ENCODE peak calls at places on chromosomes 16 and 17, in five cellular contexts. One of them, this sample, is unnamed.

GRCh38 chr17:50189396-50190277 is 11.8 kb downstream of the COL1A1 start:
- DNase-seq in GM12878: no peak
- DNase-seq in GM12891: no peak
- DNase-seq in K562: no peak
- DNase-seq in H1: no peak
- DNase-seq in this sample: no peak

GRCh38 chr17:30429155-30429554 is 48.1 kb upstream of the GOSR1 start:
- DNase-seq in GM12878: no peak
- DNase-seq in GM12891: no peak
- DNase-seq in K562: no peak
- DNase-seq in H1: no peak
- DNase-seq in this sample: no peak

GRCh38 chr16:64092284-64092683 is 1029.6 kb downstream of the CDH11 start:
- DNase-seq in GM12878: no peak
- DNase-seq in GM12891: no peak
- DNase-seq in K562: no peak
- DNase-seq in H1: no peak
- DNase-seq in this sample: no peak

GRCh38 chr16:60059141-60059540 is 1325.0 kb upstream of the GOT2 start:
- DNase-seq in GM12878: no peak
- DNase-seq in GM12891: no peak
- DNase-seq in K562: no peak
- DNase-seq in H1: no peak
- DNase-seq in this sample: no peak

GRCh38 chr16:49528035-49528434 is 154.4 kb downstream of the C16orf78 start:
- DNase-seq in GM12878: no peak
- DNase-seq in GM12891: no peak
- DNase-seq in K562: no peak
- DNase-seq in H1: no peak
- DNase-seq in this sample: peak

GRCh38 chr16:51549836-51550235 is 398.8 kb upstream of the SALL1 start:
- DNase-seq in GM12878: no peak
- DNase-seq in GM12891: no peak
- DNase-seq in K562: no peak
- DNase-seq in H1: no peak
- DNase-seq in this sample: no peak

GRCh38 chr16:77212736-77213541 is 13.7 kb downstream of the SYCE1L start:
- DNase-seq in GM12878: no peak
- DNase-seq in GM12891: peak
- DNase-seq in K562: peak
- DNase-seq in H1: no peak
- DNase-seq in this sample: peak

GRCh38 chr16:31071861-31072260 is 2.2 kb downstream of the ZNF668 start:
- DNase-seq in GM12878: no peak
- DNase-seq in GM12891: no peak
- DNase-seq in K562: no peak
- DNase-seq in H1: no peak
- DNase-seq in this sample: no peak

GRCh38 chr16:50428742-50429141 is 60.0 kb upstream of the BRD7 start:
- DNase-seq in GM12878: no peak
- DNase-seq in GM12891: no peak
- DNase-seq in K562: no peak
- DNase-seq in H1: no peak
- DNase-seq in this sample: no peak

GRCh38 chr17:73030995-73031394 is 61.5 kb downstream of the SLC39A11 start:
- DNase-seq in GM12878: no peak
- DNase-seq in GM12891: no peak
- DNase-seq in K562: no peak
- DNase-seq in H1: no peak
- DNase-seq in this sample: no peak

GRCh38 chr17:76053230-76054111 is 18.8 kb downstream of the SRP68 start:
- DNase-seq in GM12878: no peak
- DNase-seq in GM12891: no peak
- DNase-seq in K562: no peak
- DNase-seq in H1: no peak
- DNase-seq in this sample: no peak

GRCh38 chr16:81443688-81444447 is 740 bp upstream of the CMIP start:
- DNase-seq in GM12878: no peak
- DNase-seq in GM12891: no peak
- DNase-seq in K562: no peak
- DNase-seq in H1: no peak
- DNase-seq in this sample: no peak

GRCh38 chr17:49832840-49833599 is 14.8 kb downstream of the TAC4 start:
- DNase-seq in GM12878: no peak
- DNase-seq in GM12891: no peak
- DNase-seq in K562: no peak
- DNase-seq in H1: no peak
- DNase-seq in this sample: no peak

GRCh38 chr16:70736454-70737376 is 50.9 kb upstream of the MTSS2 start:
- DNase-seq in GM12878: no peak
- DNase-seq in GM12891: no peak
- DNase-seq in K562: no peak
- DNase-seq in H1: no peak
- DNase-seq in this sample: no peak

GRCh38 chr17:32795339-32795979 is 81.5 kb downstream of the MYO1D start:
- DNase-seq in GM12878: no peak
- DNase-seq in GM12891: no peak
- DNase-seq in K562: no peak
- DNase-seq in H1: no peak
- DNase-seq in this sample: no peak

GRCh38 chr17:76826290-76827138 is 41.7 kb upstream of the MGAT5B start:
- DNase-seq in GM12878: no peak
- DNase-seq in GM12891: no peak
- DNase-seq in K562: no peak
- DNase-seq in H1: no peak
- DNase-seq in this sample: peak

GRCh38 chr16:10539256-10539655 is 41.1 kb downstream of the EMP2 start:
- DNase-seq in GM12878: no peak
- DNase-seq in GM12891: no peak
- DNase-seq in K562: no peak
- DNase-seq in H1: no peak
- DNase-seq in this sample: no peak

GRCh38 chr17:73420897-73421296 is 109.1 kb upstream of the CDC42EP4 start:
- DNase-seq in GM12878: no peak
- DNase-seq in GM12891: no peak
- DNase-seq in K562: peak
- DNase-seq in H1: no peak
- DNase-seq in this sample: peak

GRCh38 chr16:65037558-65037957 is 84.3 kb downstream of the CDH11 start:
- DNase-seq in GM12878: no peak
- DNase-seq in GM12891: no peak
- DNase-seq in K562: no peak
- DNase-seq in H1: no peak
- DNase-seq in this sample: no peak

GRCh38 chr16:24906901-24907300 is 61.1 kb downstream of the SLC5A11 start:
- DNase-seq in GM12878: no peak
- DNase-seq in GM12891: no peak
- DNase-seq in K562: no peak
- DNase-seq in H1: no peak
- DNase-seq in this sample: no peak

GRCh38 chr17:28549274-28550132 is 2.9 kb downstream of the UNC119 start:
- DNase-seq in GM12878: no peak
- DNase-seq in GM12891: no peak
- DNase-seq in K562: no peak
- DNase-seq in H1: no peak
- DNase-seq in this sample: no peak

GRCh38 chr17:72687941-72688340 is 404.5 kb downstream of the SLC39A11 start:
- DNase-seq in GM12878: no peak
- DNase-seq in GM12891: no peak
- DNase-seq in K562: no peak
- DNase-seq in H1: no peak
- DNase-seq in this sample: no peak

GRCh38 chr16:2979669-2980226 is 498 bp downstream of the PKMYT1 start:
- DNase-seq in GM12878: no peak
- DNase-seq in GM12891: no peak
- DNase-seq in K562: peak
- DNase-seq in H1: no peak
- DNase-seq in this sample: peak

GRCh38 chr17:61411114-61411943 is 11.7 kb downstream of the TBX2 start:
- DNase-seq in GM12878: no peak
- DNase-seq in GM12891: peak
- DNase-seq in K562: no peak
- DNase-seq in H1: no peak
- DNase-seq in this sample: peak

GRCh38 chr16:89323120-89323960 is 105.8 kb downstream of the ZNF778 start:
- DNase-seq in GM12878: no peak
- DNase-seq in GM12891: no peak
- DNase-seq in K562: no peak
- DNase-seq in H1: no peak
- DNase-seq in this sample: no peak

GRCh38 chr17:77098884-77099545 is 41.8 kb upstream of the SEC14L1 start:
- DNase-seq in GM12878: no peak
- DNase-seq in GM12891: no peak
- DNase-seq in K562: no peak
- DNase-seq in H1: no peak
- DNase-seq in this sample: no peak

GRCh38 chr16:83968483-83968865 is 430 bp downstream of the NECAB2 start:
- DNase-seq in GM12878: no peak
- DNase-seq in GM12891: no peak
- DNase-seq in K562: peak
- DNase-seq in H1: no peak
- DNase-seq in this sample: peak

GRCh38 chr17:7266784-7267183 is 4.5 kb upstream of the CLDN7 start:
- DNase-seq in GM12878: no peak
- DNase-seq in GM12891: no peak
- DNase-seq in K562: no peak
- DNase-seq in H1: no peak
- DNase-seq in this sample: no peak

GRCh38 chr17:43891851-43892671 is 15.3 kb downstream of the MPP2 start:
- DNase-seq in GM12878: no peak
- DNase-seq in GM12891: no peak
- DNase-seq in K562: no peak
- DNase-seq in H1: no peak
- DNase-seq in this sample: no peak

GRCh38 chr17:75830168-75831031 is 13.8 kb downstream of the UNC13D start:
- DNase-seq in GM12878: no peak
- DNase-seq in GM12891: no peak
- DNase-seq in K562: no peak
- DNase-seq in H1: peak
- DNase-seq in this sample: peak

GRCh38 chr16:87017388-87018012 is 299.7 kb downstream of the C16orf95 start:
- DNase-seq in GM12878: no peak
- DNase-seq in GM12891: no peak
- DNase-seq in K562: no peak
- DNase-seq in H1: no peak
- DNase-seq in this sample: no peak
- TF ChIP-seq TAF1 in GM12878: no peak
- TF ChIP-seq TAF1 in GM12891: no peak
- TF ChIP-seq TAF1 in K562: no peak
- TF ChIP-seq TAF1 in H1: no peak
- TF ChIP-seq TAF1 in this sample: no peak

GRCh38 chr17:81158688-81159590 is 6.4 kb upstream of the PVALEF start:
- DNase-seq in GM12878: no peak
- DNase-seq in GM12891: no peak
- DNase-seq in K562: no peak
- DNase-seq in H1: no peak
- DNase-seq in this sample: no peak
- TF ChIP-seq TAF1 in GM12878: no peak
- TF ChIP-seq TAF1 in GM12891: no peak
- TF ChIP-seq TAF1 in K562: no peak
- TF ChIP-seq TAF1 in H1: no peak
- TF ChIP-seq TAF1 in this sample: no peak

GRCh38 chr16:68280160-68280559 is 15.8 kb downstream of the SLC7A6 start:
- DNase-seq in GM12878: no peak
- DNase-seq in GM12891: no peak
- DNase-seq in K562: no peak
- DNase-seq in H1: no peak
- DNase-seq in this sample: no peak

GRCh38 chr16:68281368-68282063 is 17.2 kb downstream of the SLC7A6 start:
- DNase-seq in GM12878: no peak
- DNase-seq in GM12891: no peak
- DNase-seq in K562: no peak
- DNase-seq in H1: no peak
- DNase-seq in this sample: no peak

GRCh38 chr16:68283346-68283745 is 19.0 kb downstream of the SLC7A6 start:
- DNase-seq in GM12878: no peak
- DNase-seq in GM12891: no peak
- DNase-seq in K562: no peak
- DNase-seq in H1: no peak
- DNase-seq in this sample: no peak

GRCh38 chr16:68283840-68284595 is 19.7 kb downstream of the SLC7A6 start:
- DNase-seq in GM12878: no peak
- DNase-seq in GM12891: no peak
- DNase-seq in K562: no peak
- DNase-seq in H1: no peak
- DNase-seq in this sample: no peak

GRCh38 chr16:68282064-68282452 is 17.7 kb downstream of the SLC7A6 start:
- DNase-seq in GM12878: no peak
- DNase-seq in GM12891: no peak
- DNase-seq in K562: no peak
- DNase-seq in H1: no peak
- DNase-seq in this sample: no peak
- TF ChIP-seq TAF1 in GM12878: no peak
- TF ChIP-seq TAF1 in GM12891: no peak
- TF ChIP-seq TAF1 in K562: no peak
- TF ChIP-seq TAF1 in H1: no peak
- TF ChIP-seq TAF1 in this sample: no peak

GRCh38 chr16:86911311-86911999 is 333.1 kb downstream of the FOXL1 start:
- DNase-seq in GM12878: no peak
- DNase-seq in GM12891: no peak
- DNase-seq in K562: no peak
- DNase-seq in H1: no peak
- DNase-seq in this sample: no peak
- TF ChIP-seq TAF1 in GM12878: no peak
- TF ChIP-seq TAF1 in GM12891: no peak
- TF ChIP-seq TAF1 in K562: no peak
- TF ChIP-seq TAF1 in H1: no peak
- TF ChIP-seq TAF1 in this sample: no peak

GRCh38 chr17:37060094-37060493 is 111.3 kb downstream of the AATF start:
- DNase-seq in GM12878: no peak
- DNase-seq in GM12891: no peak
- DNase-seq in K562: no peak
- DNase-seq in H1: no peak
- DNase-seq in this sample: no peak
- TF ChIP-seq TAF1 in GM12878: no peak
- TF ChIP-seq TAF1 in GM12891: no peak
- TF ChIP-seq TAF1 in K562: no peak
- TF ChIP-seq TAF1 in H1: no peak
- TF ChIP-seq TAF1 in this sample: no peak

GRCh38 chr16:14350626-14351025 is 279.4 kb downstream of the PARN start:
- DNase-seq in GM12878: no peak
- DNase-seq in GM12891: no peak
- DNase-seq in K562: no peak
- DNase-seq in H1: no peak
- DNase-seq in this sample: no peak
- TF ChIP-seq TAF1 in GM12878: no peak
- TF ChIP-seq TAF1 in GM12891: no peak
- TF ChIP-seq TAF1 in K562: no peak
- TF ChIP-seq TAF1 in H1: no peak
- TF ChIP-seq TAF1 in this sample: no peak

This sample was measured in SK-N-SH.